ENCODE peak calls at places on chromosome 21, in four cellular contexts. W is left ventricle myocardium inferior, U is lower lobe of right lung, B is OCI-LY7. I is an unnamed sample. For H3K9me3, the result is how much of the 10 kb centered on the place peaks cover.

GRCh38 chr21:42983102-42983501 is 8.7 kb downstream of the PKNOX1 start:
- DNase-seq in U (no peak), W (no peak), B (no peak), I (no peak)

GRCh38 chr21:21559285-21560045 is 561.3 kb downstream of the NCAM2 start:
- DNase-seq in W (no peak), U (no peak), B (no peak), I (no peak)

GRCh38 chr21:46317710-46318463 is 5.8 kb downstream of the C21orf58 start:
- DNase-seq in U (no peak), B (no peak), W (peak), I (peak)

GRCh38 chr21:37459575-37459974 is 93.0 kb downstream of the DYRK1A start:
- DNase-seq in B (no peak), W (no peak), U (no peak), I (no peak)

GRCh38 chr21:42991992-42992740 is 17.8 kb downstream of the PKNOX1 start:
- DNase-seq in U (peak), B (peak), W (peak), I (no peak)

GRCh38 chr21:43734830-43735229 is 15.9 kb downstream of the PDXK start:
- DNase-seq in W (no peak), B (no peak), U (peak), I (no peak)

GRCh38 chr21:28884481-28884880 is 108.2 kb downstream of the LTN1 start:
- DNase-seq in U (no peak), B (peak), W (no peak), I (no peak)

GRCh38 chr21:43362928-43363314 is 64.0 kb downstream of the SIK1 start:
- DNase-seq in W (no peak), B (peak), U (no peak), I (no peak)

GRCh38 chr21:46077674-46078101 is 20.2 kb upstream of the COL6A2 start:
- DNase-seq in B (no peak), U (peak), W (no peak), I (peak)

GRCh38 chr21:34999397-34999941 is 49.6 kb downstream of the RUNX1 start:
- DNase-seq in U (no peak), W (no peak), B (no peak), I (no peak)

GRCh38 chr21:42568834-42569731 is 55.4 kb downstream of the SLC37A1 start:
- DNase-seq in W (no peak), B (no peak), U (peak), I (no peak)

GRCh38 chr21:46146856-46147255 is 8.5 kb downstream of the FTCD start:
- DNase-seq in W (no peak), U (no peak), B (no peak), I (peak)

GRCh38 chr21:37193676-37194075 is 73.5 kb downstream of the VPS26C start:
- DNase-seq in B (no peak), W (no peak), U (no peak), I (no peak)

GRCh38 chr21:37240978-37241377 is 26.2 kb downstream of the VPS26C start:
- DNase-seq in B (no peak), W (no peak), U (no peak), I (no peak)

GRCh38 chr21:43590220-43590619 is 69.1 kb downstream of the HSF2BP start:
- DNase-seq in B (no peak), W (no peak), U (no peak), I (no peak)

GRCh38 chr21:44907225-44907965 is 13.3 kb downstream of the ITGB2 start:
- DNase-seq in U (no peak), B (no peak), W (no peak), I (no peak)

GRCh38 chr21:44908496-44908895 is 12.2 kb downstream of the ITGB2 start:
- DNase-seq in U (no peak), B (no peak), W (no peak), I (no peak)

GRCh38 chr21:44908908-44909307 is 11.8 kb downstream of the ITGB2 start:
- DNase-seq in B (no peak), U (no peak), W (no peak), I (no peak)

GRCh38 chr21:44909719-44910118 is 11.0 kb downstream of the ITGB2 start:
- DNase-seq in U (no peak), W (no peak), B (no peak), I (no peak)

DNA sequence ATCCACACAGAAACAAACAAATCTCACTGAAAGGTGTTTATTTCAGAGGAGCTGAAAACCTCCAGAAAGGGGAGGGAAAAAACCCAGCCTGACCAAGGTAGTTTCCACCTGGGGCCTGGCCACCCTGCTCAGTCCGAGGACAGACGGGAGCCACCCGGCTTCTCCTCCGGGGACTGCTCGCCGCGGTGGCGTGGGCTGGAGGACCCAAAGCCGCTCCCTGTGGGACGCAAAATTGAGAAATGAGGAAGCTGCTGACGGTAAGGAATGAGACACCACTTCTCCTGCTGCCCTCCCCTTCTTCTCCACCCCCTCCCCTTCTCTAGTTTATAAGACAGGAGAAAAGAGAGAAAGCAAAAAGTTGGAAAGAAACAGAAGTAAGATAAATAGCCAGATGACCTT is 12.7 kb downstream of the ITGB2 start:
- DNase-seq in U (peak), W (no peak), B (no peak), I (no peak)
- H3K4me3 ChIP-seq in U (peak), W (no peak), B (no peak), I (no peak)

GRCh38 chr21:31498985-31499384 is 154.9 kb upstream of the TIAM1 start:
- DNase-seq in U (no peak), B (no peak), W (no peak), I (no peak)
- TF ChIP-seq CTCF in U (no peak), B (no peak), W (no peak), I (no peak)

GRCh38 chr21:24759348-24760118 is 847.7 kb downstream of the MRPL39 start:
- DNase-seq in U (no peak), B (no peak), W (no peak), I (no peak)
- H3K9me3 ChIP-seq in U (under half), B (under half), W (under half), I (under half)

GRCh38 chr21:41506005-41506404 is 2.0 kb downstream of the TMPRSS2 start:
- DNase-seq in W (no peak), U (no peak), B (no peak), I (no peak)
- H3K4me3 ChIP-seq in W (no peak), U (peak), B (no peak), I (peak)

GRCh38 chr21:33901421-33902288 is 13.9 kb downstream of the ATP5PO start:
- DNase-seq in B (peak), W (no peak), U (no peak), I (no peak)
- TF ChIP-seq CTCF in B (peak), W (peak), U (peak), I (peak)

GRCh38 chr21:17416139-17416538 is 96.7 kb upstream of the CXADR start:
- DNase-seq in B (no peak), W (no peak), U (no peak), I (no peak)
- H3K9me3 ChIP-seq in B (under half), W (under half), U (under half), I (under half)

DNA sequence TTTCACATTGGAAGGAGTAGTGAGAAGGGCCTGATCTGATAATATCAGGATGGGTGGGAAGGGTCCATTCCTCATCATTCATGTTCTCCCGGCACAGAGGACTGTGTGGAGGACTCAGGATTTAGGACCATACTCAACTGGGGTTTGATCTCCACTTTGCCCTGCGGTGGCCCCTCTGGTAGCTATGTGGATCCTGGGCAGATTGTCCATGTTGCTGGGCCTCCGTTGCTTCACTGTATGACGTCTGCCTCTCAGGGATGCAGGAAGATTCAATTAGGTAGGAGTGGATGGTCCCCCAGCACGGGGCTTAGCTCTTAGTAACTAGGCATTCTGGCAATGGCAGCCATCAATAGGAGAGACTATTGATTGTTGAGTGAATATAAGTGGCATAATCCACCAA is 2.3 kb downstream of the ETS2 start:
- DNase-seq in B (no peak), U (no peak), W (no peak), I (peak)
- H3K4me3 ChIP-seq in B (peak), U (peak), W (peak), I (peak)

I was measured in mucosa of descending colon.